ENCODE peak calls at places on chromosomes 6 and 20, in four cellular contexts. M is SK-N-SH, Q is testis, B is PC-3. V is an unnamed sample.

GRCh38 chr6:154569136-154569862 is 58.8 kb upstream of the CNKSR3 start:
- DNase-seq in M (peak; percentile 73), B (no peak), Q (no peak), V (no peak)

GRCh38 chr6:155122199-155122950 is 127.3 kb downstream of the TIAM2 start:
- DNase-seq in M (no peak), B (no peak), Q (no peak), V (no peak)

GRCh38 chr20:2417142-2417541 is 36.4 kb downstream of the TGM6 start:
- DNase-seq in Q (no peak), M (no peak), B (no peak), V (no peak)

GRCh38 chr20:57087102-57087501 is 179.3 kb downstream of the BMP7 start:
- DNase-seq in Q (no peak), M (no peak), B (peak; percentile 43), V (no peak)

GRCh38 chr20:37053230-37053950 is 42.4 kb downstream of the RBL1 start:
- DNase-seq in M (no peak), B (no peak), Q (no peak), V (no peak)

GRCh38 chr20:62876826-62877728 is 15.5 kb upstream of the TCFL5 start:
- DNase-seq in Q (peak; percentile 83), M (peak; percentile 32), B (no peak), V (no peak)

GRCh38 chr6:147699637-147700036 is 191.1 kb downstream of the SAMD5 start:
- DNase-seq in M (no peak), Q (no peak), B (peak; percentile 70), V (no peak)

GRCh38 chr6:75493400-75494064 is at the start of gene FILIP1:
- DNase-seq in B (no peak), M (no peak), Q (peak; percentile 46), V (no peak)

GRCh38 chr6:90412538-90413369 is 116.1 kb upstream of the BACH2 start:
- DNase-seq in M (no peak), B (no peak), Q (no peak), V (no peak)

GRCh38 chr20:40687384-40688128 is 1.5 kb downstream of the MAFB start:
- DNase-seq in M (peak; percentile 67), B (no peak), Q (peak; percentile 72), V (peak; percentile 90)

GRCh38 chr6:40874495-40874894 is 164.5 kb downstream of the UNC5CL start:
- DNase-seq in M (no peak), B (no peak), Q (no peak), V (no peak)

GRCh38 chr20:46022411-46023147 is 6.4 kb upstream of the SLC12A5 start:
- DNase-seq in Q (peak; percentile 70), M (peak; percentile 59), B (peak; percentile 68), V (peak; percentile 81)

GRCh38 chr6:159184559-159184958 is 15.4 kb downstream of the FNDC1 start:
- DNase-seq in Q (no peak), M (no peak), B (no peak), V (no peak)

GRCh38 chr6:42197574-42198362 is 3.0 kb upstream of the GUCA1B start:
- DNase-seq in Q (no peak), B (peak; percentile 94), M (no peak), V (no peak)

GRCh38 chr6:43781941-43782704 is 12.1 kb downstream of the VEGFA start:
- DNase-seq in Q (no peak), M (no peak), B (no peak), V (no peak)

GRCh38 chr6:112640895-112641294 is 293.8 kb downstream of the RFPL4B start:
- DNase-seq in B (peak; percentile 60), M (peak; percentile 36), Q (no peak), V (no peak)

GRCh38 chr20:3616250-3616649 is 46.9 kb downstream of the GFRA4 start:
- DNase-seq in B (peak; percentile 76), Q (no peak), M (no peak), V (peak; percentile 87)

GRCh38 chr20:44068780-44069191 is 118.2 kb downstream of the JPH2 start:
- DNase-seq in M (no peak), B (no peak), Q (no peak), V (peak; percentile 65)

GRCh38 chr6:52263709-52264320 is 19.5 kb upstream of the IL17F start:
- DNase-seq in B (peak; percentile 76), M (peak; percentile 66), Q (peak; percentile 67), V (peak; percentile 71)

GRCh38 chr20:48791014-48791413 is 36.8 kb downstream of the PREX1 start:
- DNase-seq in M (peak; percentile 35), Q (no peak), B (peak; percentile 53), V (no peak)

GRCh38 chr6:9540534-9541126 is 874.2 kb downstream of the TFAP2A start:
- DNase-seq in B (peak; percentile 81), Q (no peak), M (peak; percentile 20), V (no peak)

GRCh38 chr6:35731414-35731735 is 5.5 kb upstream of the ARMC12 start:
- DNase-seq in B (peak; percentile 68), Q (peak; percentile 98), M (peak; percentile 95), V (peak; percentile 99)

GRCh38 chr6:125236536-125237327 is 65.0 kb downstream of the HDDC2 start:
- DNase-seq in B (peak; percentile 26), M (no peak), Q (no peak), V (no peak)

GRCh38 chr6:33091957-33092356 is 16.2 kb downstream of the HLA-DPB1 start:
- DNase-seq in Q (no peak), M (peak; percentile 42), B (peak; percentile 9), V (peak; percentile 83)
- TF ChIP-seq CTCF in Q (peak; percentile 3), M (peak; percentile 44), B (peak; percentile 67), V (peak; percentile 68)

GRCh38 chr6:636488-636887 is 20.4 kb downstream of the HUS1B start:
- DNase-seq in M (no peak), Q (no peak), B (no peak), V (no peak)

GRCh38 chr6:633611-634010 is 23.3 kb downstream of the HUS1B start:
- DNase-seq in Q (no peak), B (no peak), M (no peak), V (no peak)

DNA sequence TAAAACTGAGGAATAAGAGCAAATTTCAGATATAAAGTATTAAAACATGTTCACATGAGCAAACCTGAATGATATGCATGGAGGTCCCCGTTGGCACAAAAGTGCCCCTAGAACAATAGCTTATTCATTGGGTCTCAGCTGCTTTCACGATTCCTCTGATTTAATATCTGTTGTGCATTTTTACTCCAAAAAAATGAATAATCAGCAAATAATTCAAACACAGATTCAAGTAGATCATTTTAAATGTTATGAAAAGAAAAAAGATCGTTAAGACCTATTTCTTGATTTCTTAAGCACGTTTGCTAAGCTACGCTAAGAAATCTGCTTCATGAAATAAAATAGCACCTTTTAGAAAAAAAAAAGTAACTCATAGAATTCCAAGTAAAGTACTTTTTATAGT is 21.7 kb downstream of the HUS1B start:
- DNase-seq in B (no peak), Q (no peak), M (no peak), V (no peak)
- H3K36me3 ChIP-seq in B (peaks cover 8% of the 10 kb centered on the region), Q (no peaks in the 10 kb centered on the region), M (peaks cover 8% of the 10 kb centered on the region), V (peaks cover 52% of the 10 kb centered on the region)

GRCh38 chr20:19789446-19789845 is 31.4 kb downstream of the RIN2 start:
- DNase-seq in Q (no peak), M (no peak), B (no peak), V (no peak)
- TF ChIP-seq CTCF in Q (no peak), M (no peak), B (no peak), V (no peak)

GRCh38 chr20:47225458-47225857 is 131.0 kb downstream of the ZMYND8 start:
- DNase-seq in Q (no peak), M (no peak), B (no peak), V (no peak)

GRCh38 chr20:47223896-47224295 is 132.6 kb downstream of the ZMYND8 start:
- DNase-seq in M (no peak), B (no peak), Q (no peak), V (no peak)

GRCh38 chr20:47224857-47225256 is 131.6 kb downstream of the ZMYND8 start:
- DNase-seq in M (no peak), Q (no peak), B (no peak), V (no peak)

GRCh38 chr20:47222728-47223127 is 133.8 kb downstream of the ZMYND8 start:
- DNase-seq in M (no peak), B (no peak), Q (no peak), V (no peak)

DNA sequence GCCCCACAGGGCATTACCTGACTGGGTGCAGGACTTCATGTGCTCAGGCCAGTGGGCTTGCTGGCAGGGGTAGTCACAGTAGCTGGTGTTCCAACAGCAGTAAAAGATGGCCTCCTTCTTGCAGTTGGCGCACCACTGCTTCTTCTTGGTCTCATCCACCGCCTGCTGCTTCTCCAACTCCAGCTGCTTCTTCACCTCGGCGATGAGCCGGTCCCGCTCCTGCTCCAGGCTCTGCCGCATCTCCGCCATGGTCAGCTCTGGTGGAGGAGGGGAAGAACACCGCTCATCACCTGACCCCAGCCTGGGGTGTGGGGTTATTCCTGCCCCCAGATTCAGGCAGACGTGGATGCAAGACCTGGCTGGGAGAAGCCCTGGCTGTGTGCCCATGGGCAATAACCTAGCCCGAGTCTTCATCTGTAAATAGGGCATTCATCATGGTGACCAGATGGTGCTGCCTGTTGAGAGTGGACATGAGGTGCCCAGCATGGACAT is 132.2 kb downstream of the ZMYND8 start:
- DNase-seq in M (no peak), Q (no peak), B (no peak), V (no peak)
- H3K36me3 ChIP-seq in M (peaks cover 79% of the 10 kb centered on the region), Q (no peaks in the 10 kb centered on the region), B (peaks cover 11% of the 10 kb centered on the region), V (peaks cover 93% of the 10 kb centered on the region)

GRCh38 chr20:50642288-50642803 is 49.0 kb downstream of the RIPOR3 start:
- DNase-seq in Q (no peak), B (peak; percentile 43), M (no peak), V (no peak)

GRCh38 chr20:50649587-50649986 is 41.8 kb downstream of the RIPOR3 start:
- DNase-seq in M (peak; percentile 15), Q (no peak), B (no peak), V (no peak)

GRCh38 chr20:50645253-50646068 is 45.9 kb downstream of the RIPOR3 start:
- DNase-seq in B (peak; percentile 99), M (no peak), Q (peak; percentile 89), V (peak; percentile 76)

GRCh38 chr20:50648651-50649050 is 42.7 kb downstream of the RIPOR3 start:
- DNase-seq in B (no peak), M (no peak), Q (no peak), V (no peak)

GRCh38 chr20:50646483-50646996 is 44.8 kb downstream of the RIPOR3 start:
- DNase-seq in B (peak; percentile 39), Q (no peak), M (no peak), V (no peak)
- TF ChIP-seq CTCF in B (peak; percentile 51), Q (no peak), M (peak; percentile 44), V (peak; percentile 34)

DNA sequence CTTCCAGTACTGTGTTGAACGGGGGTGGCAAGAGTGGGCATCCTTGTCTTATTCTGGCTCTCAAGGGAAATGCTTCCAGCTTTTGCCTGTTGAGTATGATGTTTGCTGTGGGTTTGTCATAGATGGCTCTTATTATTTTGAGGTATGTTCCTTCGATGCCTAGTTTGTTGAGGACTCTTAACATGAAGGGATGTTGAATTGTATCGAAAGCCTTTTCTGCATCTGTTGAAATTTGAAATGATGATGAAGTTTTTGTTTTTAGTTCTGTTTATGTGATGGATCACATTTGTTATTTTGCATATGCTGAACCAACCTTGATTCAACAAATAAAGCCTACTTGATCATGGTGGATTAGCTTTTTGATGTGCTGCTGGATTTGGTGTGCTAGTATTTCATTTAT is 48.0 kb downstream of the RPRD1B start:
- DNase-seq in Q (no peak), B (no peak), M (no peak), V (no peak)
- H3K36me3 ChIP-seq in Q (no peaks in the 10 kb centered on the region), B (peaks cover 64% of the 10 kb centered on the region), M (peaks cover 64% of the 10 kb centered on the region), V (peaks cover 47% of the 10 kb centered on the region)

V was measured in upper lobe of right lung.